ENCODE peak calls at places on chromosomes 12 and 14, in four cellular contexts. B is heart right ventricle, N is GM23338, O is mammary epithelial cell. J is an unnamed sample.

GRCh38 chr14:32224731-32225377 is 21.8 kb upstream of the RNU6-8 start:
- DNase-seq in B (peak; percentile 30), N (peak; percentile 30), O (peak; percentile 60), J (no peak)

GRCh38 chr12:54324617-54325441 is at the start of gene COPZ1:
- DNase-seq in B (peak; percentile 98), N (peak; percentile 100), O (peak; percentile 100), J (peak; percentile 92)

GRCh38 chr12:26473291-26473690 is 277.9 kb downstream of the SSPN start:
- DNase-seq in B (no peak), N (no peak), O (peak; percentile 37), J (no peak)

GRCh38 chr12:67772276-67773169 is 124.0 kb downstream of the DYRK2 start:
- DNase-seq in B (peak; percentile 58), N (peak; percentile 86), O (no peak), J (no peak)

GRCh38 chr12:71958993-71959588 is 20.4 kb downstream of the TPH2 start:
- DNase-seq in B (no peak), N (no peak), O (no peak), J (no peak)

GRCh38 chr12:123062682-123063426 is 82.4 kb downstream of the ARL6IP4 start:
- DNase-seq in B (peak; percentile 55), N (no peak), O (peak; percentile 57), J (no peak)

GRCh38 chr12:27332407-27333310 is at the start of gene BMAL2:
- DNase-seq in B (peak; percentile 11), N (peak; percentile 76), O (peak; percentile 40), J (peak; percentile 36)

GRCh38 chr12:112932485-112933151 is 5.7 kb upstream of the OAS3 start:
- DNase-seq in B (no peak), N (peak; percentile 44), O (no peak), J (no peak)

GRCh38 chr14:84686550-84686949 is 843.4 kb upstream of the FLRT2 start:
- DNase-seq in B (no peak), N (no peak), O (no peak), J (no peak)

GRCh38 chr12:123667771-123668170 is 3.1 kb upstream of the TCTN2 start:
- DNase-seq in B (no peak), N (no peak), O (peak; percentile 42), J (no peak)

GRCh38 chr14:62711351-62712023 is 333.8 kb downstream of the KCNH5 start:
- DNase-seq in B (no peak), N (peak; percentile 17), O (no peak), J (no peak)

GRCh38 chr14:104600805-104601204 is 3.8 kb downstream of the TMEM179 start:
- DNase-seq in B (no peak), N (no peak), O (no peak), J (no peak)

GRCh38 chr12:122368361-122369073 is 54.0 kb downstream of the CLIP1 start:
- DNase-seq in B (no peak), N (no peak), O (peak; percentile 9), J (no peak)

GRCh38 chr12:52969828-52970569 is 21.1 kb downstream of the KRT18 start:
- DNase-seq in B (no peak), N (no peak), O (no peak), J (peak; percentile 28)

GRCh38 chr12:122790393-122791075 is 16.2 kb downstream of the CCDC62 start:
- DNase-seq in B (no peak), N (peak; percentile 44), O (peak; percentile 89), J (no peak)

GRCh38 chr12:24444634-24445033 is 495.2 kb upstream of the SOX5 start:
- DNase-seq in B (no peak), N (no peak), O (no peak), J (no peak)

GRCh38 chr12:58557156-58557555 is 363.1 kb downstream of the LRIG3 start:
- DNase-seq in B (no peak), N (no peak), O (peak; percentile 25), J (no peak)

GRCh38 chr14:93002851-93003298 is 79.9 kb downstream of the CHGA start:
- DNase-seq in B (no peak), N (no peak), O (no peak), J (no peak)

GRCh38 chr12:47841910-47842309 is 22.2 kb upstream of the HDAC7 start:
- DNase-seq in B (no peak), N (no peak), O (peak; percentile 21), J (no peak)

GRCh38 chr12:24742378-24742777 is 206.5 kb downstream of the BCAT1 start:
- DNase-seq in B (peak; percentile 35), N (no peak), O (no peak), J (peak; percentile 15)

GRCh38 chr12:53481108-53481442 is 18.2 kb downstream of the MAP3K12 start:
- DNase-seq in B (no peak), N (no peak), O (no peak), J (no peak)

GRCh38 chr14:37668646-37669045 is 73.2 kb downstream of the TTC6 start:
- DNase-seq in B (no peak), N (no peak), O (peak; percentile 62), J (no peak)

GRCh38 chr14:65044596-65044959 is 57.7 kb downstream of the MAX start:
- DNase-seq in B (no peak), N (no peak), O (no peak), J (no peak)

GRCh38 chr14:69484444-69485113 is at the start of gene PLEKHD1:
- DNase-seq in B (no peak), N (peak; percentile 79), O (peak; percentile 5), J (no peak)

GRCh38 chr12:123030686-123031085 is 50.2 kb downstream of the ARL6IP4 start:
- DNase-seq in B (no peak), N (no peak), O (no peak), J (no peak)

GRCh38 chr14:60153996-60154395 is 11.2 kb downstream of the DHRS7 start:
- DNase-seq in B (no peak), N (no peak), O (no peak), J (no peak)

GRCh38 chr14:45238988-45239387 is 14.0 kb downstream of the MIS18BP1 start:
- DNase-seq in B (no peak), N (no peak), O (no peak), J (no peak)

GRCh38 chr12:65534105-65534841 is 255.8 kb downstream of the MSRB3 start:
- DNase-seq in B (no peak), N (no peak), O (no peak), J (no peak)

GRCh38 chr12:84362552-84362897 is 550.1 kb downstream of the SLC6A15 start:
- DNase-seq in B (no peak), N (no peak), O (no peak), J (no peak)

GRCh38 chr14:73795466-73795865 is 56.2 kb upstream of the PTGR2 start:
- DNase-seq in B (no peak), N (no peak), O (no peak), J (no peak)

GRCh38 chr14:59688224-59689170 is 111.9 kb upstream of the CCDC175 start:
- DNase-seq in B (peak; percentile 8), N (peak; percentile 82), O (peak; percentile 32), J (no peak)

GRCh38 chr14:72608391-72609204 is 285.3 kb downstream of the DPF3 start:
- DNase-seq in B (no peak), N (no peak), O (peak; percentile 90), J (no peak)

GRCh38 chr14:22471545-22472121 is 117.4 kb downstream of the DAD1 start:
- DNase-seq in B (no peak), N (peak; percentile 73), O (peak; percentile 49), J (peak; percentile 38)

GRCh38 chr12:47758834-47759690 is at the start of gene RAPGEF3:
- DNase-seq in B (peak; percentile 89), N (peak; percentile 91), O (peak; percentile 85), J (peak; percentile 87)

GRCh38 chr14:51620036-51620435 is 31.7 kb upstream of the FRMD6 start:
- DNase-seq in B (no peak), N (no peak), O (no peak), J (no peak)

GRCh38 chr12:27305673-27306504 is 26.7 kb upstream of the BMAL2 start:
- DNase-seq in B (no peak), N (peak; percentile 63), O (no peak), J (no peak)

GRCh38 chr14:50647282-50647681 is 20.8 kb downstream of the SAV1 start:
- DNase-seq in B (no peak), N (no peak), O (no peak), J (no peak)

GRCh38 chr12:112543666-112544185 is 125.0 kb downstream of the PTPN11 start:
- DNase-seq in B (no peak), N (no peak), O (no peak), J (no peak)

DNA sequence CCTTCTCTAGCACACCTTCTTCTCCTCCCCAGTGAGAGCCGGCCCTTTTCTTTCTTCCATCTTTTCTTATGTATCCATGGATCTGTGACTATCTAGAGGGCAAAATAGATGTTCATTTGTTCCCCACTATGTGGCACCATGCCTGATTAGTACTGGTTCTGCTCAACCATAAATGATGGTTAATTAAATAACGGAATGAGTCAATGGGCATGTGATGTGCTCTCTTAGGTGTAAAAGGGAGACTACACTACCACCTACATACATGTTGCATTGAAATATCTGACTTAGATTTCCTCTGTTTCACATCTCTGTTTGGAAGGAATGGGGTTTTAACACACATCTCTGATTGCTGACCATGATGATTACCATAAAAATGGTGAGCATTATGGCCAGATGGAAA is 116.5 kb downstream of the BTG1 start:
- DNase-seq in B (no peak), N (no peak), O (no peak), J (no peak)
- H3K4me3 ChIP-seq in B (no peak overlapping the region), N (no peak overlapping the region), O (no peak overlapping the region), J (no peak overlapping the region)

GRCh38 chr14:103395245-103395644 is 10.0 kb downstream of the MARK3 start:
- DNase-seq in B (no peak), N (no peak), O (no peak), J (no peak)
- H3K4me1 ChIP-seq in B (peaks cover 98% of the 10 kb centered on the region), N (no peaks in the 10 kb centered on the region), O (peaks cover 42% of the 10 kb centered on the region), J (peaks cover 100% of the 10 kb centered on the region)

GRCh38 chr14:99271951-99272668 is at the start of gene BCL11B:
- DNase-seq in B (peak; percentile 48), N (peak; percentile 92), O (peak; percentile 88), J (peak; percentile 33)
- TF ChIP-seq CTCF in B (peak; percentile 40), N (peak; percentile 54), O (peak; percentile 44), J (peak; percentile 44)

DNA sequence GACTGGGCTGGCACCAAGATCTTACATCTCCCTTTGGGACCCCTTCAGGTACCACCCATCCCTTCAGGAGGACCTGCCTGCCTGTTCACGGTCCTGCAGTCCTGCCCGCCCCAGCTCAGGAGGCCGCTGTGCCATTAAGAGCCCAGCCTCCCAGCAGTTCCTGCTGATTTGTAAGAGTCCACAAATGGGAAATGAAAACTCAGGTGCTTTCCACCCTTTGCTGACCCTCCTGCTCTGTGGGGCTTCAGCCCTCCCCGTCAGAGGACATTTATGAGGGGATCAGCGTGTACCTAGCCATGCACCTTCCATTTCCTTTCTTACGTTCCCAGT is 39.5 kb downstream of the C14orf132 start:
- DNase-seq in B (no peak), N (no peak), O (no peak), J (no peak)
- H3K4me3 ChIP-seq in B (no peak overlapping the region), N (no peak overlapping the region), O (peak overlapping the region; percentile 23), J (no peak overlapping the region)

GRCh38 chr14:24425704-24426103 is 3.8 kb downstream of the CBLN3 start:
- DNase-seq in B (no peak), N (no peak), O (peak; percentile 77), J (no peak)
- H3K4me1 ChIP-seq in B (peaks cover 35% of the 10 kb centered on the region), N (peaks cover 10% of the 10 kb centered on the region), O (peaks cover 32% of the 10 kb centered on the region), J (peaks cover 45% of the 10 kb centered on the region)

J was measured in left ventricle myocardium inferior.